ENCODE peak calls at places on chromosome X, in seven cellular contexts. One of them, this sample, is unnamed. For H3K27me3, the result is how much of the 10 kb centered on the place peaks cover.

GRCh38 chrX:109472939-109473713 is 8.8 kb downstream of the GUCY2F start:
- DNase-seq in mammary epithelial cell: peak
- DNase-seq in adipocyte: peak
- DNase-seq in aorta: no peak
- DNase-seq in H9: peak
- DNase-seq in left ventricle myocardium inferior: no peak
- DNase-seq in left lung: no peak
- DNase-seq in this sample: no peak

GRCh38 chrX:10098235-10098819 is 58.4 kb upstream of the CLCN4 start:
- DNase-seq in mammary epithelial cell: no peak
- DNase-seq in adipocyte: no peak
- DNase-seq in aorta: no peak
- DNase-seq in H9: no peak
- DNase-seq in left ventricle myocardium inferior: no peak
- DNase-seq in left lung: no peak
- DNase-seq in this sample: no peak

GRCh38 chrX:68084765-68085164 is 348.5 kb downstream of the OPHN1 start:
- DNase-seq in mammary epithelial cell: peak
- DNase-seq in adipocyte: peak
- DNase-seq in aorta: no peak
- DNase-seq in H9: no peak
- DNase-seq in left ventricle myocardium inferior: no peak
- DNase-seq in left lung: no peak
- DNase-seq in this sample: no peak

GRCh38 chrX:108516184-108516583 is 76.5 kb downstream of the COL4A5 start:
- DNase-seq in mammary epithelial cell: peak
- DNase-seq in adipocyte: peak
- DNase-seq in aorta: no peak
- DNase-seq in H9: no peak
- DNase-seq in left ventricle myocardium inferior: no peak
- DNase-seq in left lung: no peak
- DNase-seq in this sample: no peak

GRCh38 chrX:2589186-2590020 is 88.6 kb upstream of the DHRSX start:
- DNase-seq in mammary epithelial cell: peak
- DNase-seq in adipocyte: no peak
- DNase-seq in aorta: peak
- DNase-seq in H9: no peak
- DNase-seq in left ventricle myocardium inferior: no peak
- DNase-seq in left lung: no peak
- DNase-seq in this sample: no peak

GRCh38 chrX:7170903-7171302 is 22.9 kb upstream of the PUDP start:
- DNase-seq in mammary epithelial cell: no peak
- DNase-seq in adipocyte: no peak
- DNase-seq in aorta: no peak
- DNase-seq in H9: peak
- DNase-seq in left ventricle myocardium inferior: no peak
- DNase-seq in left lung: no peak
- DNase-seq in this sample: no peak

GRCh38 chrX:42952621-42953020 is 174.7 kb upstream of the PPP1R2C start:
- DNase-seq in mammary epithelial cell: peak
- DNase-seq in adipocyte: no peak
- DNase-seq in aorta: no peak
- DNase-seq in H9: no peak
- DNase-seq in left ventricle myocardium inferior: no peak
- DNase-seq in left lung: no peak
- DNase-seq in this sample: no peak

GRCh38 chrX:78199851-78200250 is 60.4 kb upstream of the TAF9B start:
- DNase-seq in mammary epithelial cell: peak
- DNase-seq in adipocyte: peak
- DNase-seq in aorta: no peak
- DNase-seq in H9: no peak
- DNase-seq in left ventricle myocardium inferior: no peak
- DNase-seq in left lung: no peak
- DNase-seq in this sample: no peak

GRCh38 chrX:85573801-85574200 is 194.3 kb upstream of the POF1B start:
- DNase-seq in mammary epithelial cell: no peak
- DNase-seq in adipocyte: no peak
- DNase-seq in aorta: no peak
- DNase-seq in H9: no peak
- DNase-seq in left ventricle myocardium inferior: no peak
- DNase-seq in left lung: no peak
- DNase-seq in this sample: no peak

GRCh38 chrX:14506866-14507265 is 22.5 kb upstream of the GLRA2 start:
- DNase-seq in mammary epithelial cell: peak
- DNase-seq in adipocyte: no peak
- DNase-seq in aorta: no peak
- DNase-seq in H9: no peak
- DNase-seq in left ventricle myocardium inferior: no peak
- DNase-seq in left lung: no peak
- DNase-seq in this sample: no peak

GRCh38 chrX:30831082-30831481 is 58.0 kb downstream of the TAB3 start:
- DNase-seq in mammary epithelial cell: no peak
- DNase-seq in adipocyte: no peak
- DNase-seq in aorta: no peak
- DNase-seq in H9: no peak
- DNase-seq in left ventricle myocardium inferior: no peak
- DNase-seq in left lung: no peak
- DNase-seq in this sample: no peak

GRCh38 chrX:51975360-51975759 is 81.9 kb downstream of the MAGED1 start:
- DNase-seq in mammary epithelial cell: no peak
- DNase-seq in adipocyte: no peak
- DNase-seq in aorta: no peak
- DNase-seq in H9: no peak
- DNase-seq in left ventricle myocardium inferior: no peak
- DNase-seq in left lung: no peak
- DNase-seq in this sample: no peak

GRCh38 chrX:6778547-6779231 is 243.8 kb upstream of the VCX3A start:
- DNase-seq in mammary epithelial cell: no peak
- DNase-seq in adipocyte: no peak
- DNase-seq in aorta: no peak
- DNase-seq in H9: peak
- DNase-seq in left ventricle myocardium inferior: no peak
- DNase-seq in left lung: no peak
- DNase-seq in this sample: no peak

GRCh38 chrX:109498434-109498833 is 16.5 kb upstream of the GUCY2F start:
- DNase-seq in mammary epithelial cell: no peak
- DNase-seq in adipocyte: no peak
- DNase-seq in aorta: no peak
- DNase-seq in H9: no peak
- DNase-seq in left ventricle myocardium inferior: no peak
- DNase-seq in left lung: no peak
- DNase-seq in this sample: no peak

GRCh38 chrX:28659269-28659668 is 72.0 kb downstream of the IL1RAPL1 start:
- DNase-seq in mammary epithelial cell: no peak
- DNase-seq in adipocyte: no peak
- DNase-seq in aorta: peak
- DNase-seq in H9: peak
- DNase-seq in left ventricle myocardium inferior: no peak
- DNase-seq in left lung: no peak
- DNase-seq in this sample: no peak

GRCh38 chrX:74104356-74105065 is 199.5 kb upstream of the ZCCHC13 start:
- DNase-seq in mammary epithelial cell: peak
- DNase-seq in adipocyte: peak
- DNase-seq in aorta: no peak
- DNase-seq in H9: no peak
- DNase-seq in left ventricle myocardium inferior: no peak
- DNase-seq in left lung: no peak
- DNase-seq in this sample: no peak

GRCh38 chrX:70289168-70289792 is 447 bp downstream of the PDZD11 start:
- DNase-seq in mammary epithelial cell: no peak
- DNase-seq in adipocyte: no peak
- DNase-seq in aorta: no peak
- DNase-seq in H9: no peak
- DNase-seq in left ventricle myocardium inferior: no peak
- DNase-seq in left lung: no peak
- DNase-seq in this sample: no peak

GRCh38 chrX:154307207-154307606 is 11.6 kb downstream of the TKTL1 start:
- DNase-seq in mammary epithelial cell: no peak
- DNase-seq in adipocyte: peak
- DNase-seq in aorta: no peak
- DNase-seq in H9: no peak
- DNase-seq in left ventricle myocardium inferior: no peak
- DNase-seq in left lung: no peak
- DNase-seq in this sample: no peak

GRCh38 chrX:110915579-110915978 is 120.0 kb upstream of the CHRDL1 start:
- DNase-seq in mammary epithelial cell: no peak
- DNase-seq in adipocyte: no peak
- DNase-seq in aorta: no peak
- DNase-seq in H9: no peak
- DNase-seq in left ventricle myocardium inferior: no peak
- DNase-seq in left lung: no peak
- DNase-seq in this sample: no peak

GRCh38 chrX:20412871-20413486 is 146.3 kb upstream of the RPS6KA3 start:
- DNase-seq in mammary epithelial cell: no peak
- DNase-seq in adipocyte: no peak
- DNase-seq in aorta: no peak
- DNase-seq in H9: no peak
- DNase-seq in left ventricle myocardium inferior: peak
- DNase-seq in left lung: no peak
- DNase-seq in this sample: peak
- H3K27me3 ChIP-seq in mammary epithelial cell: under half
- H3K27me3 ChIP-seq in adipocyte: under half
- H3K27me3 ChIP-seq in aorta: under half
- H3K27me3 ChIP-seq in H9: under half
- H3K27me3 ChIP-seq in left ventricle myocardium inferior: under half
- H3K27me3 ChIP-seq in left lung: under half
- H3K27me3 ChIP-seq in this sample: under half

GRCh38 chrX:151722241-151722846 is 6.5 kb downstream of the FATE1 start:
- DNase-seq in mammary epithelial cell: no peak
- DNase-seq in adipocyte: no peak
- DNase-seq in aorta: peak
- DNase-seq in H9: peak
- DNase-seq in left ventricle myocardium inferior: peak
- DNase-seq in left lung: no peak
- DNase-seq in this sample: no peak
- H3K27me3 ChIP-seq in mammary epithelial cell: under half
- H3K27me3 ChIP-seq in adipocyte: under half
- H3K27me3 ChIP-seq in aorta: under half
- H3K27me3 ChIP-seq in H9: under half
- H3K27me3 ChIP-seq in left ventricle myocardium inferior: under half
- H3K27me3 ChIP-seq in left lung: under half
- H3K27me3 ChIP-seq in this sample: under half

DNA sequence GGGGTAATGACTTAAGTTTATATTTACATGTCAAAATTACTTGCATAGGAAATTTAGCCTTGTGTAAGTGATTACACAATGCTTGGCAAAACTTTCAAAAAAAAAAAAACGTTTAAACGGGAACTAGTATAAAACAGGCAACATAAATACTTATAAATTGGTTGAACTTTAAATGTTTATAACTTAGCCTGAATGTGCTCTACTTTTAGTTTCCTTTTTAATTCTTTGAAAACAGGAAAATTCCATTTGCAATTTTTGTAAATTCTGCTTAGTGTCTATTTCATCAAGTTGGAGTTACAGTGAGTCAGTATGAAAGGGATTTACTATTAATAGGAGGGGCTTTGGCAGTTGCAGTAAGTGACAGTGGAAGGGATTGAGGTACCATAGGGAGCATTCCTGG is 2.6 kb downstream of the STAG2 start:
- DNase-seq in mammary epithelial cell: no peak
- DNase-seq in adipocyte: peak
- DNase-seq in aorta: no peak
- DNase-seq in H9: no peak
- DNase-seq in left ventricle myocardium inferior: no peak
- DNase-seq in left lung: no peak
- DNase-seq in this sample: no peak
- H3K27me3 ChIP-seq in mammary epithelial cell: under half
- H3K27me3 ChIP-seq in adipocyte: under half
- H3K27me3 ChIP-seq in aorta: under half
- H3K27me3 ChIP-seq in H9: under half
- H3K27me3 ChIP-seq in left ventricle myocardium inferior: under half
- H3K27me3 ChIP-seq in left lung: under half
- H3K27me3 ChIP-seq in this sample: under half

GRCh38 chrX:18542897-18543296 is 117.5 kb downstream of the CDKL5 start:
- DNase-seq in mammary epithelial cell: no peak
- DNase-seq in adipocyte: no peak
- DNase-seq in aorta: no peak
- DNase-seq in H9: no peak
- DNase-seq in left ventricle myocardium inferior: no peak
- DNase-seq in left lung: no peak
- DNase-seq in this sample: no peak

GRCh38 chrX:18537524-18537923 is 112.1 kb downstream of the CDKL5 start:
- DNase-seq in mammary epithelial cell: no peak
- DNase-seq in adipocyte: no peak
- DNase-seq in aorta: no peak
- DNase-seq in H9: no peak
- DNase-seq in left ventricle myocardium inferior: no peak
- DNase-seq in left lung: no peak
- DNase-seq in this sample: no peak

GRCh38 chrX:18542131-18542530 is 116.7 kb downstream of the CDKL5 start:
- DNase-seq in mammary epithelial cell: no peak
- DNase-seq in adipocyte: no peak
- DNase-seq in aorta: no peak
- DNase-seq in H9: no peak
- DNase-seq in left ventricle myocardium inferior: no peak
- DNase-seq in left lung: no peak
- DNase-seq in this sample: no peak

GRCh38 chrX:18534949-18535348 is 109.5 kb downstream of the CDKL5 start:
- DNase-seq in mammary epithelial cell: peak
- DNase-seq in adipocyte: no peak
- DNase-seq in aorta: no peak
- DNase-seq in H9: no peak
- DNase-seq in left ventricle myocardium inferior: no peak
- DNase-seq in left lung: no peak
- DNase-seq in this sample: no peak

GRCh38 chrX:18537068-18537467 is 111.7 kb downstream of the CDKL5 start:
- DNase-seq in mammary epithelial cell: no peak
- DNase-seq in adipocyte: no peak
- DNase-seq in aorta: no peak
- DNase-seq in H9: no peak
- DNase-seq in left ventricle myocardium inferior: no peak
- DNase-seq in left lung: no peak
- DNase-seq in this sample: no peak
- H3K27me3 ChIP-seq in mammary epithelial cell: under half
- H3K27me3 ChIP-seq in adipocyte: under half
- H3K27me3 ChIP-seq in aorta: under half
- H3K27me3 ChIP-seq in H9: under half
- H3K27me3 ChIP-seq in left ventricle myocardium inferior: under half
- H3K27me3 ChIP-seq in left lung: under half
- H3K27me3 ChIP-seq in this sample: under half

GRCh38 chrX:57871463-57871862 is 38.8 kb downstream of the ZXDA start:
- DNase-seq in mammary epithelial cell: no peak
- DNase-seq in adipocyte: no peak
- DNase-seq in aorta: no peak
- DNase-seq in H9: no peak
- DNase-seq in left ventricle myocardium inferior: no peak
- DNase-seq in left lung: no peak
- DNase-seq in this sample: no peak
- H3K27me3 ChIP-seq in mammary epithelial cell: under half
- H3K27me3 ChIP-seq in adipocyte: under half
- H3K27me3 ChIP-seq in aorta: under half
- H3K27me3 ChIP-seq in H9: under half
- H3K27me3 ChIP-seq in left ventricle myocardium inferior: under half
- H3K27me3 ChIP-seq in left lung: under half
- H3K27me3 ChIP-seq in this sample: under half

DNA sequence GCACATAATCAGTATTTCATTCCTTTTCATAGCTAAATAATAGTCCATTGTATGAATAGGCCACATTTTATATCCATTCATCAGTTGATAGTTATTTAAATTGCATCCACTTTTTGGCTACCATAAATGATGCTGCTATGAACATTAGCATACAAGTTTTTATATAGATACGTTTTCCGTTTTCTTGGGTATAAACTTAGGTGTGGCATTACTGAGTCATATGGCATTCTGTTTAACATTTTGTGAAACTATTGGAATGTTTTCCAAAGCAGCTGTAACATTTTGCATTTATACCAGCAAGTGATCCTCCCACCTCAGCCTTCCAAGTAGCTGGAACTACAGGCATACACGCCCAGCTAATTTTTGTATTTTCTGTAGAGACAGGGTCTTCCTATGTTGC is 26.2 kb downstream of the CLDN2 start:
- DNase-seq in mammary epithelial cell: no peak
- DNase-seq in adipocyte: no peak
- DNase-seq in aorta: no peak
- DNase-seq in H9: no peak
- DNase-seq in left ventricle myocardium inferior: no peak
- DNase-seq in left lung: no peak
- DNase-seq in this sample: no peak
- H3K27me3 ChIP-seq in mammary epithelial cell: under half
- H3K27me3 ChIP-seq in adipocyte: under half
- H3K27me3 ChIP-seq in aorta: under half
- H3K27me3 ChIP-seq in H9: under half
- H3K27me3 ChIP-seq in left ventricle myocardium inferior: under half
- H3K27me3 ChIP-seq in left lung: under half
- H3K27me3 ChIP-seq in this sample: under half

This sample was measured in esophagus squamous epithelium.